ENCODE peak calls at places on chromosomes 13 and 19, in six cellular contexts. One of them, this sample, is unnamed.

GRCh38 chr13:112692104-112692503 is 2.3 kb downstream of the ATP11A start:
- DNase-seq in astrocyte: no peak
- DNase-seq in CD8-positive, alpha-beta T cell: no peak
- DNase-seq in fibroblast of pulmonary artery: no peak
- DNase-seq in GM23338: no peak
- DNase-seq in GM12864: no peak
- DNase-seq in this sample: no peak

GRCh38 chr13:40789275-40790231 is at the start of gene SLC25A15:
- DNase-seq in astrocyte: peak
- DNase-seq in CD8-positive, alpha-beta T cell: peak
- DNase-seq in GM23338: peak
- DNase-seq in GM12864: no peak
- DNase-seq in fibroblast of pulmonary artery: peak
- DNase-seq in this sample: no peak

GRCh38 chr19:16226184-16226591 is 28.5 kb downstream of the AP1M1 start:
- DNase-seq in CD8-positive, alpha-beta T cell: no peak
- DNase-seq in GM12864: no peak
- DNase-seq in astrocyte: no peak
- DNase-seq in fibroblast of pulmonary artery: no peak
- DNase-seq in GM23338: no peak
- DNase-seq in this sample: no peak

GRCh38 chr19:45638930-45639729 is at the start of gene EML2:
- DNase-seq in GM12864: no peak
- DNase-seq in fibroblast of pulmonary artery: no peak
- DNase-seq in CD8-positive, alpha-beta T cell: peak
- DNase-seq in GM23338: peak
- DNase-seq in astrocyte: peak
- DNase-seq in this sample: no peak

GRCh38 chr13:41905600-41906254 is 55.2 kb downstream of the VWA8 start:
- DNase-seq in GM12864: peak
- DNase-seq in astrocyte: peak
- DNase-seq in fibroblast of pulmonary artery: peak
- DNase-seq in GM23338: peak
- DNase-seq in CD8-positive, alpha-beta T cell: no peak
- DNase-seq in this sample: no peak

GRCh38 chr13:101655435-101655834 is 203.0 kb downstream of the ITGBL1 start:
- DNase-seq in astrocyte: peak
- DNase-seq in fibroblast of pulmonary artery: no peak
- DNase-seq in GM12864: no peak
- DNase-seq in GM23338: no peak
- DNase-seq in CD8-positive, alpha-beta T cell: no peak
- DNase-seq in this sample: no peak

GRCh38 chr19:52270266-52270885 is 989 bp downstream of the ZNF766 start:
- DNase-seq in astrocyte: no peak
- DNase-seq in GM12864: no peak
- DNase-seq in fibroblast of pulmonary artery: no peak
- DNase-seq in GM23338: peak
- DNase-seq in CD8-positive, alpha-beta T cell: peak
- DNase-seq in this sample: no peak

GRCh38 chr19:15584095-15584494 is 30.9 kb upstream of the CYP4F8 start:
- DNase-seq in GM12864: no peak
- DNase-seq in CD8-positive, alpha-beta T cell: no peak
- DNase-seq in GM23338: no peak
- DNase-seq in fibroblast of pulmonary artery: no peak
- DNase-seq in astrocyte: no peak
- DNase-seq in this sample: no peak

GRCh38 chr13:20980899-20981298 is 78.4 kb upstream of the XPO4 start:
- DNase-seq in GM23338: no peak
- DNase-seq in CD8-positive, alpha-beta T cell: no peak
- DNase-seq in astrocyte: no peak
- DNase-seq in fibroblast of pulmonary artery: no peak
- DNase-seq in GM12864: no peak
- DNase-seq in this sample: no peak

GRCh38 chr19:31214086-31214485 is 135.2 kb downstream of the TSHZ3 start:
- DNase-seq in astrocyte: peak
- DNase-seq in GM23338: no peak
- DNase-seq in fibroblast of pulmonary artery: peak
- DNase-seq in GM12864: no peak
- DNase-seq in CD8-positive, alpha-beta T cell: peak
- DNase-seq in this sample: no peak

GRCh38 chr13:29190298-29190697 is 370.2 kb downstream of the MTUS2 start:
- DNase-seq in GM12864: no peak
- DNase-seq in astrocyte: no peak
- DNase-seq in CD8-positive, alpha-beta T cell: no peak
- DNase-seq in fibroblast of pulmonary artery: no peak
- DNase-seq in GM23338: no peak
- DNase-seq in this sample: no peak

GRCh38 chr13:39656325-39656677 is 839 bp downstream of the COG6 start:
- DNase-seq in GM12864: no peak
- DNase-seq in fibroblast of pulmonary artery: peak
- DNase-seq in astrocyte: peak
- DNase-seq in GM23338: peak
- DNase-seq in CD8-positive, alpha-beta T cell: no peak
- DNase-seq in this sample: no peak

GRCh38 chr19:29678484-29679106 is 13.3 kb downstream of the PLEKHF1 start:
- DNase-seq in astrocyte: no peak
- DNase-seq in GM23338: no peak
- DNase-seq in fibroblast of pulmonary artery: no peak
- DNase-seq in GM12864: no peak
- DNase-seq in CD8-positive, alpha-beta T cell: no peak
- DNase-seq in this sample: no peak

GRCh38 chr19:32291876-32292275 is 53.5 kb upstream of the ZNF507 start:
- DNase-seq in CD8-positive, alpha-beta T cell: no peak
- DNase-seq in astrocyte: no peak
- DNase-seq in GM23338: no peak
- DNase-seq in fibroblast of pulmonary artery: no peak
- DNase-seq in GM12864: no peak
- DNase-seq in this sample: no peak

GRCh38 chr13:37163626-37164365 is 58.3 kb upstream of the CSNK1A1L start:
- DNase-seq in CD8-positive, alpha-beta T cell: no peak
- DNase-seq in GM12864: no peak
- DNase-seq in astrocyte: no peak
- DNase-seq in GM23338: no peak
- DNase-seq in fibroblast of pulmonary artery: no peak
- DNase-seq in this sample: no peak

GRCh38 chr19:35693835-35694599 is 10.3 kb upstream of the ZBTB32 start:
- DNase-seq in CD8-positive, alpha-beta T cell: peak
- DNase-seq in GM12864: peak
- DNase-seq in fibroblast of pulmonary artery: peak
- DNase-seq in astrocyte: peak
- DNase-seq in GM23338: peak
- DNase-seq in this sample: no peak

GRCh38 chr13:52851153-52851962 is 2.9 kb upstream of the PCDH8 start:
- DNase-seq in CD8-positive, alpha-beta T cell: no peak
- DNase-seq in GM23338: peak
- DNase-seq in fibroblast of pulmonary artery: peak
- DNase-seq in astrocyte: no peak
- DNase-seq in GM12864: peak
- DNase-seq in this sample: no peak

GRCh38 chr13:99406799-99407201 is 94.5 kb upstream of the TM9SF2 start:
- DNase-seq in fibroblast of pulmonary artery: peak
- DNase-seq in GM23338: no peak
- DNase-seq in CD8-positive, alpha-beta T cell: no peak
- DNase-seq in GM12864: no peak
- DNase-seq in astrocyte: no peak
- DNase-seq in this sample: no peak

GRCh38 chr19:1287622-1288527 is 2.2 kb downstream of the EFNA2 start:
- DNase-seq in GM12864: no peak
- DNase-seq in fibroblast of pulmonary artery: no peak
- DNase-seq in GM23338: no peak
- DNase-seq in astrocyte: no peak
- DNase-seq in CD8-positive, alpha-beta T cell: no peak
- DNase-seq in this sample: no peak

GRCh38 chr19:1286451-1286858 is 782 bp downstream of the EFNA2 start:
- DNase-seq in GM12864: no peak
- DNase-seq in GM23338: no peak
- DNase-seq in CD8-positive, alpha-beta T cell: no peak
- DNase-seq in fibroblast of pulmonary artery: no peak
- DNase-seq in astrocyte: no peak
- DNase-seq in this sample: no peak

GRCh38 chr19:1288528-1289394 is 3.1 kb downstream of the EFNA2 start:
- DNase-seq in GM12864: no peak
- DNase-seq in fibroblast of pulmonary artery: no peak
- DNase-seq in CD8-positive, alpha-beta T cell: no peak
- DNase-seq in astrocyte: no peak
- DNase-seq in GM23338: no peak
- DNase-seq in this sample: no peak

GRCh38 chr19:1285737-1286360 is at the start of gene EFNA2:
- DNase-seq in astrocyte: no peak
- DNase-seq in GM23338: no peak
- DNase-seq in fibroblast of pulmonary artery: no peak
- DNase-seq in GM12864: no peak
- DNase-seq in CD8-positive, alpha-beta T cell: no peak
- DNase-seq in this sample: no peak

GRCh38 chr19:1286859-1287621 is 1.4 kb downstream of the EFNA2 start:
- DNase-seq in CD8-positive, alpha-beta T cell: no peak
- DNase-seq in fibroblast of pulmonary artery: no peak
- DNase-seq in GM12864: no peak
- DNase-seq in astrocyte: no peak
- DNase-seq in GM23338: no peak
- DNase-seq in this sample: no peak
- H3K4me3 ChIP-seq in CD8-positive, alpha-beta T cell: no peak
- H3K4me3 ChIP-seq in fibroblast of pulmonary artery: no peak
- H3K4me3 ChIP-seq in GM12864: no peak
- H3K4me3 ChIP-seq in astrocyte: no peak
- H3K4me3 ChIP-seq in GM23338: peak
- H3K4me3 ChIP-seq in this sample: no peak

GRCh38 chr13:48644141-48644540 is 9.6 kb upstream of the CYSLTR2 start:
- DNase-seq in astrocyte: no peak
- DNase-seq in fibroblast of pulmonary artery: no peak
- DNase-seq in CD8-positive, alpha-beta T cell: no peak
- DNase-seq in GM23338: no peak
- DNase-seq in GM12864: no peak
- DNase-seq in this sample: no peak

GRCh38 chr13:48646791-48647190 is 6.9 kb upstream of the CYSLTR2 start:
- DNase-seq in astrocyte: no peak
- DNase-seq in CD8-positive, alpha-beta T cell: no peak
- DNase-seq in GM12864: no peak
- DNase-seq in fibroblast of pulmonary artery: no peak
- DNase-seq in GM23338: no peak
- DNase-seq in this sample: no peak

GRCh38 chr13:48645845-48646244 is 7.9 kb upstream of the CYSLTR2 start:
- DNase-seq in fibroblast of pulmonary artery: no peak
- DNase-seq in CD8-positive, alpha-beta T cell: no peak
- DNase-seq in GM23338: no peak
- DNase-seq in GM12864: no peak
- DNase-seq in astrocyte: no peak
- DNase-seq in this sample: no peak

GRCh38 chr13:48643159-48643558 is 10.6 kb upstream of the CYSLTR2 start:
- DNase-seq in GM12864: no peak
- DNase-seq in CD8-positive, alpha-beta T cell: no peak
- DNase-seq in astrocyte: no peak
- DNase-seq in fibroblast of pulmonary artery: no peak
- DNase-seq in GM23338: no peak
- DNase-seq in this sample: no peak

DNA sequence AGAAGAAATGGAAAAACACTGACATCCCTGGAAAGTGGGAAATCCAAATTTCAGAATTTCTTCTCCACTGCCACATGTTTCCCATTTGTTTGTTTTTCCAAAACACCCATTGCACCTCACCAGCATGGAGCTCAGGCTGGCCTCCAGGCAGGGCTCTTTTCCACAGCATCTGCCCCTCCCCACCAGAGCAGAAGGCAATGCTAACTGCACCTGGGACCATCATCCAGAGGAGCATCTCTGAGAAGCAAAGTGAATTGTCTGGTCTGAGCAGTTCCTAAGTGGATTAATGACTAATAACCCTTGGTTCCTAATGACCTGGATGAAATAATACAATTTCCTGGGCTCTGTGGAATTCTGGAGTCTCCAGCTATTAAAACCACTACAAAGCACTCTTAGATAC is 8.8 kb upstream of the CYSLTR2 start:
- DNase-seq in CD8-positive, alpha-beta T cell: no peak
- DNase-seq in fibroblast of pulmonary artery: no peak
- DNase-seq in GM12864: no peak
- DNase-seq in astrocyte: no peak
- DNase-seq in GM23338: no peak
- DNase-seq in this sample: no peak
- H3K4me3 ChIP-seq in CD8-positive, alpha-beta T cell: no peak
- H3K4me3 ChIP-seq in fibroblast of pulmonary artery: no peak
- H3K4me3 ChIP-seq in GM12864: no peak
- H3K4me3 ChIP-seq in astrocyte: no peak
- H3K4me3 ChIP-seq in GM23338: no peak
- H3K4me3 ChIP-seq in this sample: no peak

DNA sequence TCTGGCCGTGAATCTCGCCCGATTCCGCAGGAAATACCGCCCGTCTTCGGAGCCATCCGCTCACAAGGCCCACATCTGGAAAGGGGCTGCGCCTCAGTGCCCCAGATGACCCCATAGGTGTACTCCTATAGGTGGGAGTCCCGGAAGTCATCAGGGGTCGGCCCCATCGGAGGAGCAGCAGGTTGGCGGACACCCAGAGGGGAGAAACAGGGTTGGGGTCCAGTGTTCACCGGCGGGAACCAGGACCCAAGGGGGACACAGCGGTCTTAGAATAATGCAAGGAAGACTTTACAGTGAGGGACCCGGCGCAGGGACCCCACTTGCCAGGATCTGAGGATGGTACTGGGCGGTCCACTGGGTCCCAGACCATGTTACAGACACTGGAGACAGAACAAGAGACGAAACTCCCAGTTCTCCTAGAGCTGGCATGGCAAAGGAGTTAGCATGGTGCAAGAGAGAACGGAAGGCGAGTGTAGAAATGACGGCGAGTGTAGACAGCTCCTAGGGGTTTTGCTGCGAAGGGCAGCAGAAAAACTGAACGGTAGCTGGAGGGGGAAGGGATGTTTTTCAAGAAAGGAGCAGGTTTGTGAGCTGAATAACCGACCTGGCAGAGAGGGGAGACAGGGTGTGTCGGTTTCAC is 4.2 kb upstream of the RGL3 start:
- DNase-seq in fibroblast of pulmonary artery: no peak
- DNase-seq in CD8-positive, alpha-beta T cell: no peak
- DNase-seq in GM12864: no peak
- DNase-seq in astrocyte: no peak
- DNase-seq in GM23338: no peak
- DNase-seq in this sample: no peak
- H3K4me3 ChIP-seq in fibroblast of pulmonary artery: no peak
- H3K4me3 ChIP-seq in CD8-positive, alpha-beta T cell: no peak
- H3K4me3 ChIP-seq in GM12864: no peak
- H3K4me3 ChIP-seq in astrocyte: no peak
- H3K4me3 ChIP-seq in GM23338: peak
- H3K4me3 ChIP-seq in this sample: no peak

DNA sequence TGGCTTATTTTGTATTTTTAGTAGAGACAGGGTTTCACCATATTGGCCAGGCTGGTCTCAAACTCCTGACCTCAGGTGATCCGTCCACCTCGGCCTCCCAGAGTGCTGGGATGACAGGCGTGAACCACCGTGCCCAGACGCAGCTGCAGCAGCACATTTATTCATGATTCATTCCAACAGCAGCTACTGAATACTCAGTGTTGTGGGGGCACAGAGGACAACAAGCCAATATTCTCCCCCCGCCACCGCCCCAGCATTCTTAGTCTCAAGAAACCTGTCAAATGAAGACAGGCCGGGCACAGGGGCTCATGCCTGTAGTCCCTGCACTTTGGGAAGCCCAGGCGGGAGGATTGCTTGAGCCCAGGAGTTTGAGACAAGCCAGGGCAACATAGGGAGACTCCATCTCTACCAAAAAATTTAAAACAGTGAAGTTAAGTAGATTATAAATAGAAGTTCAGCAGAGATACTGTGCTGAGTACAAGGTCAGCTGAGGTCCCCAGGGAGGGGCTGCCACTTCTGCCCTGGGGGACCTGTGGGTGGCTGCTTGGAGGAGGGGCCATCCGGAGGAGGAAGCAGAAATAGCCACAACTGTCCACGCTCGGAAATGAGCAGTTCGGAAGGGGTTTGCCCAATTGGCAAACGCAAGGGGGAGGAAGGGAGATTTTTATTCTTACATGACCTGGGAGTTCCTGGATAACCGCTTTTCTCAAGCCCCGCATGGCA is 4.3 kb downstream of the DOT1L start:
- DNase-seq in CD8-positive, alpha-beta T cell: no peak
- DNase-seq in GM12864: peak
- DNase-seq in GM23338: no peak
- DNase-seq in astrocyte: peak
- DNase-seq in fibroblast of pulmonary artery: peak
- DNase-seq in this sample: no peak
- H3K4me3 ChIP-seq in CD8-positive, alpha-beta T cell: no peak
- H3K4me3 ChIP-seq in GM12864: peak
- H3K4me3 ChIP-seq in GM23338: no peak
- H3K4me3 ChIP-seq in astrocyte: no peak
- H3K4me3 ChIP-seq in fibroblast of pulmonary artery: peak
- H3K4me3 ChIP-seq in this sample: no peak